ENCODE peak calls at places on chromosome 3, in seven cellular contexts. Z is HCT116, L is Panc1, U is GM23338, V is HepG2, Q is SK-N-SH, B is GM12878. F is an unnamed sample.

GRCh38 chr3:141699907-141700306 is 38.2 kb upstream of the RNF7 start:
- DNase-seq in Z (no peak), U (no peak), B (no peak), V (no peak), Q (no peak), L (no peak), F (no peak)

GRCh38 chr3:16866447-16867025 is 18.2 kb upstream of the PLCL2 start:
- DNase-seq in V (no peak), B (no peak), U (no peak), Q (no peak), L (no peak), Z (no peak), F (peak)

GRCh38 chr3:49805367-49805782 is 2.3 kb downstream of the INKA1 start:
- DNase-seq in V (no peak), B (no peak), U (no peak), L (no peak), Z (no peak), Q (peak), F (peak)

GRCh38 chr3:9250236-9250635 is 790 bp upstream of the SRGAP3 start:
- DNase-seq in Z (no peak), Q (peak), B (no peak), V (no peak), U (peak), L (no peak), F (no peak)

GRCh38 chr3:19427417-19428149 is 279.3 kb downstream of the KCNH8 start:
- DNase-seq in U (no peak), V (no peak), L (no peak), Q (no peak), B (no peak), Z (no peak), F (no peak)

GRCh38 chr3:63912768-63913588 is 795 bp upstream of the SCAANT1 start:
- DNase-seq in L (no peak), V (peak), B (no peak), Q (peak), U (peak), Z (peak), F (no peak)

GRCh38 chr3:119562307-119562961 is 3.0 kb upstream of the CD80 start:
- DNase-seq in V (no peak), L (no peak), B (peak), Q (no peak), U (no peak), Z (no peak), F (peak)

GRCh38 chr3:108008931-108009635 is 81.7 kb downstream of the CD47 start:
- DNase-seq in L (no peak), Z (no peak), U (no peak), B (no peak), Q (no peak), V (no peak), F (no peak)

GRCh38 chr3:100097919-100098896 is 16.1 kb downstream of the FILIP1L start:
- DNase-seq in U (no peak), Q (no peak), V (peak), Z (no peak), B (no peak), L (no peak), F (no peak)

GRCh38 chr3:7445331-7445730 is 584.4 kb downstream of the GRM7 start:
- DNase-seq in U (no peak), V (no peak), Z (no peak), Q (no peak), L (no peak), B (no peak), F (no peak)

GRCh38 chr3:38054166-38054991 is 15.4 kb downstream of the DLEC1 start:
- DNase-seq in B (no peak), U (no peak), L (no peak), V (peak), Z (no peak), Q (no peak), F (no peak)

GRCh38 chr3:160780246-160780645 is 24.2 kb downstream of the PPM1L start:
- DNase-seq in B (no peak), Q (no peak), U (no peak), V (no peak), Z (no peak), L (no peak), F (no peak)

GRCh38 chr3:149095487-149095886 is 9.2 kb upstream of the HLTF start:
- DNase-seq in L (no peak), B (peak), U (no peak), Z (no peak), V (no peak), Q (no peak), F (no peak)

GRCh38 chr3:6125520-6125919 is 735.4 kb upstream of the GRM7 start:
- DNase-seq in B (no peak), Z (no peak), Q (no peak), U (no peak), L (no peak), V (no peak), F (no peak)

GRCh38 chr3:130772124-130772523 is 25.5 kb upstream of the PIK3R4 start:
- DNase-seq in V (no peak), Q (no peak), B (no peak), L (no peak), Z (no peak), U (no peak), F (peak)

GRCh38 chr3:12750223-12750622 is 8.8 kb downstream of the TMEM40 start:
- DNase-seq in Q (no peak), V (peak), U (no peak), L (no peak), B (no peak), Z (peak), F (no peak)

GRCh38 chr3:23385327-23385726 is 182.2 kb downstream of the UBE2E2 start:
- DNase-seq in B (no peak), L (no peak), Q (no peak), V (no peak), U (no peak), Z (no peak), F (no peak)

GRCh38 chr3:45647148-45647619 is 42.0 kb upstream of the SACM1L start:
- DNase-seq in L (peak), V (peak), Q (no peak), Z (no peak), B (no peak), U (no peak), F (peak)

GRCh38 chr3:46361408-46362283 is 7.7 kb downstream of the CCR2 start:
- DNase-seq in V (no peak), L (no peak), B (no peak), Q (no peak), Z (no peak), U (no peak), F (peak)

GRCh38 chr3:147113293-147114045 is 292.9 kb downstream of the ZIC4 start:
- DNase-seq in Z (no peak), L (no peak), Q (no peak), B (no peak), U (no peak), V (no peak), F (no peak)

GRCh38 chr3:125059488-125060245 is 3.9 kb upstream of the HEG1 start:
- DNase-seq in Z (no peak), V (no peak), L (no peak), B (no peak), U (peak), Q (no peak), F (no peak)

GRCh38 chr3:41450416-41451231 is 251.3 kb downstream of the CTNNB1 start:
- DNase-seq in V (no peak), Q (no peak), Z (no peak), B (no peak), L (no peak), U (peak), F (no peak)

GRCh38 chr3:163773136-163773535 is 1305.2 kb downstream of the SI start:
- DNase-seq in Z (peak), L (no peak), B (no peak), Q (no peak), U (no peak), V (peak), F (no peak)

GRCh38 chr3:27468283-27468886 is 15.8 kb downstream of the SLC4A7 start:
- DNase-seq in Z (no peak), B (no peak), V (no peak), U (no peak), L (no peak), Q (no peak), F (no peak)
- TF ChIP-seq POLR2AphosphoS5 in Z (no peak), B (no peak), V (no peak), U (no peak), L (no peak), Q (no peak), F (no peak)

GRCh38 chr3:185759523-185759922 is 65.3 kb downstream of the IGF2BP2 start:
- DNase-seq in U (no peak), L (no peak), V (no peak), Z (no peak), B (no peak), Q (no peak), F (no peak)
- H3K27ac ChIP-seq in U (no peak), L (no peak), V (no peak), Z (no peak), B (no peak), Q (peak), F (no peak)

GRCh38 chr3:39121626-39122025 is 14.1 kb downstream of the TTC21A start:
- DNase-seq in L (no peak), V (no peak), Q (no peak), Z (no peak), B (no peak), U (no peak), F (peak)
- TF ChIP-seq REST in L (no peak), V (no peak), Q (no peak), Z (no peak), B (no peak), U (no peak), F (no peak)

DNA sequence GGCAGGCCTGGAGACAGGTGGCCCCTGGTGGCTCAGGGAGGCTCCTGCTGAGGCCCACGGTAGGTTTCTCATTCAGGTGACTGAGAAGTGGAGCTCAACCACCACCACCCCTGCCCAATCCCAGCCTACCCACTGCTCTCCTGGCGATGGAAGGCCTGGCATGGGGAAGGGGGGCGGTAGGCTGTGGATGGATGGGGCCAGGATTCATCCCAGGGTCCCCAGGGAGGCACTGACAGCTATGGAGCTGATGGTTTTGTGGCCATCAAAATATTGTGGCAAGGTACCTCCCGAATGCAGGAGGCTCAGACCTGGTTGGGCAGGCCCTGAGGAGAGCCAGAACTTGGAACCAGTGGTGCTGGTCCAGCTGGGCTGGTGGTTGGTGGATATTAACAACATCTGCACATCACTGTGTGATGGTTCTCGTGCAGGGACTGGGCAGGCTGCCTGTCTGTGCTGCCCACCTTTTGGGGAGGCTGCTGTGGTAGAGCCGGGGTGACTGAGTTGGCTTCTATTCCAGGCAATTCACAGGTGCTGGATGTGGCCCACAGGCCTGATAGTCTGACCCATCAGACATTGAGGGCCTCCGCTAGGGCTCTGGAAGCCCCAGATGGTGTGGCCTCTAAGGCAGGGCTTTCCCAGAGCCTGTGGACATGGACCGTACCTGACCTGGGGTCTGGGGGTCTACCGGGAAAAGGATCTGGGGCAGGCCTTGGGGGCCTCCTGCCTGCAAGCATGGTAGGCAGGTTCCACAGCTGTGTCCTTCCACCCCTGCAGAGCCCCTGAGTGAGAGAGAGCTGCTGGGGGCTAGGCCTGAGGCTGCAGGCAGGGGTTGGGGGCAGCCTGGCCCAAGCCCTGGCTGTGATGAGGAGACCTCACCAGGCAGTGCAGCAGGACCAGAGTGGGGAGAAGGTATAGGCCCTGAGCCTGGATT is 3.4 kb downstream of the ZBTB47 start:
- DNase-seq in V (no peak), Q (peak), B (no peak), L (no peak), Z (no peak), U (no peak), F (no peak)
- TF ChIP-seq POLR2AphosphoS5 in V (no peak), Q (no peak), B (no peak), L (no peak), Z (no peak), U (no peak), F (no peak)

GRCh38 chr3:155320934-155321333 is 27.5 kb upstream of the STRIT1 start:
- DNase-seq in Z (no peak), Q (no peak), L (no peak), B (no peak), V (no peak), U (no peak), F (no peak)

GRCh38 chr3:155325263-155325835 is 31.9 kb upstream of the STRIT1 start:
- DNase-seq in V (peak), L (no peak), Q (no peak), U (peak), B (no peak), Z (no peak), F (no peak)

GRCh38 chr3:155321418-155321817 is 27.9 kb upstream of the STRIT1 start:
- DNase-seq in L (no peak), Q (no peak), U (no peak), Z (no peak), V (no peak), B (no peak), F (no peak)

GRCh38 chr3:155326249-155326648 is 32.8 kb upstream of the STRIT1 start:
- DNase-seq in V (no peak), Z (no peak), B (no peak), Q (no peak), L (no peak), U (no peak), F (peak)

GRCh38 chr3:155323063-155323666 is 29.7 kb upstream of the STRIT1 start:
- DNase-seq in Q (peak), B (peak), U (peak), Z (peak), V (peak), L (peak), F (peak)
- H3K27ac ChIP-seq in Q (no peak), B (no peak), U (no peak), Z (no peak), V (no peak), L (no peak), F (no peak)

GRCh38 chr3:105598047-105598796 is 231.5 kb downstream of the ALCAM start:
- DNase-seq in B (no peak), Q (no peak), L (peak), U (no peak), V (no peak), Z (peak), F (no peak)
- TF ChIP-seq REST in B (no peak), Q (no peak), L (no peak), U (no peak), V (no peak), Z (no peak), F (no peak)

GRCh38 chr3:134904796-134905646 is 110.0 kb downstream of the EPHB1 start:
- DNase-seq in Q (no peak), Z (no peak), B (peak), U (peak), V (no peak), L (no peak), F (no peak)
- TF ChIP-seq POLR2AphosphoS5 in Q (no peak), Z (no peak), B (no peak), U (no peak), V (no peak), L (no peak), F (no peak)

DNA sequence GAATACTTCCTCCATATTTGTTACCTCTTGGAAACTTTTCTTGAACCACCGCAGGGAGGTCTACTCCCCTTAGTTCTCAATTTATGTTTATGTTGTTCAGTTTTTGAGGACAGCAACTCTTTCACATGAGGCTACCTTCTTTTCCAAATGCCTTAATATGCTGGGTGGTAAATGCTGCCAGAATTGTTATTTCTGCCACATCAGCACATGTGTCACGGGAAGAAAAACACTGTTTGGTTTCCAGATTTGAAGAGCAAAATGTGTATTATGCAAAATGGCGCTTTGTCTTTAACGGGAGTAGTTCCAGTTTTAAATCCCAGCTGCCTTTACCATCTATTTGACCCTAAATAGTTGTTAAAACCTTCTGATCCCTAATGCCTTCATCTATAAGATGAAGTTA is 606.2 kb upstream of the TBL1XR1 start:
- DNase-seq in V (no peak), Q (no peak), B (no peak), L (no peak), U (no peak), Z (no peak), F (no peak)
- H3K27ac ChIP-seq in V (no peak), Q (no peak), B (no peak), L (peak), U (no peak), Z (no peak), F (no peak)

GRCh38 chr3:181212271-181212670 is 222.7 kb upstream of the DNAJC19 start:
- DNase-seq in L (no peak), Z (no peak), V (no peak), U (no peak), Q (no peak), B (no peak), F (no peak)

GRCh38 chr3:181213347-181213746 is 223.8 kb upstream of the DNAJC19 start:
- DNase-seq in L (no peak), U (no peak), Z (no peak), B (no peak), V (no peak), Q (no peak), F (no peak)

DNA sequence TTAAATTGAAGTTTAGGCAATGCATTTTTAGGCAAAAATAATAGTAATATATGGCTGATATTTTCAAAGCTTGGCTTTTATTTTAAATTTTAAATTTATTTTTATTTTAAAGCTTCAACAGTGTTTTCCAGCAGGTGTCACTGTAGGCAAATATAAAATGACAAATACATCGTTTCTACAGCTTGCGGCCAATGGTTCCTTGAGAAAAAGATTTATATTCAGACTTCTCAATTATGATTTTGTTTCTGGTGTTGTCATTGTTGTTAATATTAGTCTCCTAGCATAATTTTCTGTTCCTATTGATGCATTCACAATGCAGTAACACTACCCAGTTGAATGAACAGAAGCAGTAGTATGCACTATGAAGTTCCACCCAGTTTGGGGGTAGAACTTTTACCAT is 220.7 kb upstream of the DNAJC19 start:
- DNase-seq in Z (peak), V (peak), U (peak), L (no peak), Q (peak), B (no peak), F (no peak)
- TF ChIP-seq REST in Z (no peak), V (no peak), U (no peak), L (no peak), Q (no peak), B (no peak), F (no peak)

F was measured in HL-60.